ENCODE peak calls at places on chromosomes 5 and 9, in six cellular contexts. I, Z, V, G, S and X are unnamed samples.

GRCh38 chr9:98229090-98229395 is 26.4 kb downstream of the TBC1D2 start:
- DNase-seq in Z (no peak), I (no peak), S (no peak), V (no peak), G (no peak), X (no peak)

GRCh38 chr5:146426853-146427618 is 20.1 kb upstream of the TCERG1 start:
- DNase-seq in I (no peak), G (peak; percentile 56), Z (no peak), S (no peak), V (no peak), X (no peak)

GRCh38 chr5:79962580-79963222 is 28.4 kb downstream of the MTX3 start:
- DNase-seq in S (no peak), V (no peak), G (no peak), Z (no peak), I (no peak), X (no peak)

GRCh38 chr9:95336281-95336680 is 18.8 kb upstream of the FANCC start:
- DNase-seq in I (no peak), S (peak; percentile 23), V (no peak), Z (no peak), G (no peak), X (no peak)

GRCh38 chr5:82222597-82223574 is 55.3 kb downstream of the RPS23 start:
- DNase-seq in G (no peak), V (no peak), I (no peak), S (no peak), Z (no peak), X (no peak)

GRCh38 chr5:178507151-178507932 is 82.9 kb downstream of the COL23A1 start:
- DNase-seq in G (no peak), Z (no peak), I (no peak), S (no peak), V (no peak), X (no peak)

GRCh38 chr5:119071573-119071874 is 637 bp downstream of the DMXL1 start:
- DNase-seq in V (no peak), Z (peak; percentile 46), I (peak; percentile 52), G (peak; percentile 22), S (no peak), X (no peak)

GRCh38 chr9:99778308-99778707 is 43.4 kb upstream of the NR4A3 start:
- DNase-seq in G (no peak), I (no peak), Z (no peak), S (no peak), V (no peak), X (no peak)